ENCODE peak calls at places on chromosomes 4 and X, in eight cellular contexts. N, H, O, K, S, W, L and T are unnamed samples.

GRCh38 chrX:113741744-113742143 is 842.1 kb upstream of the HTR2C start:
- DNase-seq in N (no peak), H (peak), O (no peak), K (no peak), S (peak), W (no peak), L (peak), T (no peak)

GRCh38 chr4:38169524-38169923 is 209.3 kb downstream of the PTTG2 start:
- DNase-seq in N (no peak), H (peak), O (no peak), K (no peak), S (no peak), W (no peak), L (no peak), T (no peak)

GRCh38 chr4:156252300-156253016 is 298.8 kb upstream of the CTSO start:
- DNase-seq in N (no peak), H (peak), O (no peak), K (no peak), S (peak), W (no peak), L (no peak), T (no peak)

GRCh38 chr4:1209821-1210220 is 37.4 kb upstream of the SPON2 start:
- DNase-seq in N (peak), H (peak), O (no peak), K (peak), S (no peak), W (peak), L (no peak), T (no peak)

GRCh38 chr4:6308890-6309643 is 39.4 kb downstream of the WFS1 start:
- DNase-seq in N (no peak), H (peak), O (no peak), K (peak), S (no peak), W (peak), L (peak), T (peak)

GRCh38 chr4:109994415-109994827 is 81.7 kb downstream of the EGF start:
- DNase-seq in N (no peak), H (no peak), O (no peak), K (no peak), S (no peak), W (no peak), L (no peak), T (no peak)

GRCh38 chr4:140052050-140052449 is 101.9 kb downstream of the MAML3 start:
- DNase-seq in N (peak), H (peak), O (no peak), K (peak), S (peak), W (peak), L (no peak), T (no peak)

GRCh38 chr4:40514409-40515025 is 115.1 kb downstream of the RBM47 start:
- DNase-seq in N (no peak), H (no peak), O (no peak), K (peak), S (no peak), W (no peak), L (no peak), T (no peak)

GRCh38 chrX:35726176-35726575 is 72.0 kb upstream of the MAGEB16 start:
- DNase-seq in N (no peak), H (no peak), O (no peak), K (no peak), S (peak), W (no peak), L (peak), T (no peak)

GRCh38 chr4:156961241-156962068 is 10.1 kb downstream of the PDGFC start:
- DNase-seq in N (no peak), H (peak), O (no peak), K (no peak), S (no peak), W (no peak), L (no peak), T (no peak)

GRCh38 chr4:43330288-43330687 is 437.8 kb downstream of the GRXCR1 start:
- DNase-seq in N (no peak), H (peak), O (no peak), K (no peak), S (no peak), W (no peak), L (peak), T (no peak)

GRCh38 chrX:112877771-112878173 is 37.1 kb upstream of the AMOT start:
- DNase-seq in N (no peak), H (no peak), O (no peak), K (no peak), S (no peak), W (no peak), L (no peak), T (no peak)

GRCh38 chr4:61505773-61506640 is 305.9 kb downstream of the ADGRL3 start:
- DNase-seq in N (no peak), H (no peak), O (no peak), K (no peak), S (no peak), W (no peak), L (no peak), T (peak)

GRCh38 chrX:623599-624323 is 6.8 kb upstream of the SHOX start:
- DNase-seq in N (no peak), H (no peak), O (no peak), K (no peak), S (peak), W (no peak), L (no peak), T (peak)

GRCh38 chr4:180219080-180219479 is 2024.1 kb upstream of the TENM3 start:
- DNase-seq in N (no peak), H (no peak), O (no peak), K (no peak), S (no peak), W (no peak), L (no peak), T (no peak)

GRCh38 chrX:49773993-49774392 is 55.1 kb upstream of the PAGE4 start:
- DNase-seq in N (no peak), H (no peak), O (no peak), K (no peak), S (no peak), W (no peak), L (no peak), T (no peak)

GRCh38 chr4:86220137-86220536 is 139.7 kb downstream of the MAPK10 start:
- DNase-seq in N (no peak), H (peak), O (no peak), K (no peak), S (peak), W (no peak), L (no peak), T (no peak)

GRCh38 chrX:53287493-53288138 is 6.2 kb upstream of the IQSEC2 start:
- DNase-seq in N (peak), H (peak), O (no peak), K (peak), S (peak), W (peak), L (peak), T (peak)

GRCh38 chr4:53694666-53695065 is 103.4 kb upstream of the LNX1 start:
- DNase-seq in N (no peak), H (no peak), O (no peak), K (no peak), S (no peak), W (no peak), L (no peak), T (no peak)

GRCh38 chr4:98446499-98447375 is 185.6 kb downstream of the RAP1GDS1 start:
- DNase-seq in N (no peak), H (peak), O (peak), K (peak), S (no peak), W (no peak), L (peak), T (peak)

GRCh38 chr4:57051100-57051499 is 59.1 kb downstream of the IGFBP7 start:
- DNase-seq in N (no peak), H (no peak), O (no peak), K (no peak), S (no peak), W (no peak), L (no peak), T (no peak)

GRCh38 chrX:150990910-150991309 is 7.8 kb downstream of the HMGB3 start:
- DNase-seq in N (no peak), H (no peak), O (no peak), K (no peak), S (no peak), W (no peak), L (no peak), T (no peak)

GRCh38 chr4:6762244-6762615 is 20.3 kb upstream of the KIAA0232 start:
- DNase-seq in N (no peak), H (peak), O (no peak), K (no peak), S (no peak), W (no peak), L (no peak), T (no peak)